ENCODE peak calls at places on chromosomes 3 and 15, in ten cellular contexts. K is Peyer's patch, A is body of pancreas, T is ovary, S is uterus, W is spleen, Q is stomach, B is breast epithelium, E is transverse colon, L is adrenal gland. P is an unnamed sample.
A peak's percentile ranks its signal among the peaks of the same experiment; 100 is the strongest.

GRCh38 chr3:132641837-132642538 is 17.6 kb downstream of the ACAD11 start:
- DNase-seq in E (no peak), S (no peak), W (no peak), K (no peak), B (no peak), L (no peak), T (no peak), Q (no peak), A (no peak), P (no peak)

GRCh38 chr3:140180603-140181002 is 245.6 kb downstream of the CLSTN2 start:
- DNase-seq in T (no peak), W (no peak), K (no peak), S (no peak), Q (no peak), A (no peak), L (no peak), E (no peak), B (no peak), P (no peak)

GRCh38 chr15:62569460-62570404 is 404.6 kb upstream of the C2CD4B start:
- DNase-seq in L (peak; percentile 65), K (no peak), S (no peak), A (peak; percentile 74), W (no peak), E (peak; percentile 91), B (peak; percentile 91), T (peak; percentile 76), Q (peak; percentile 92), P (peak; percentile 50)

GRCh38 chr15:67095834-67096366 is 30.5 kb downstream of the SMAD3 start:
- DNase-seq in W (no peak), E (no peak), T (no peak), K (no peak), A (no peak), S (no peak), L (no peak), B (no peak), Q (no peak), P (no peak)

GRCh38 chr3:167835953-167836352 is 100.4 kb downstream of the SERPINI1 start:
- DNase-seq in K (no peak), Q (no peak), W (no peak), L (no peak), B (no peak), E (no peak), S (no peak), A (no peak), T (no peak), P (no peak)

GRCh38 chr15:81666828-81667227 is 292.8 kb upstream of the TMC3 start:
- DNase-seq in L (no peak), T (no peak), S (no peak), K (no peak), B (no peak), Q (no peak), W (no peak), A (no peak), E (no peak), P (no peak)

GRCh38 chr3:190105876-190106275 is 14.8 kb downstream of the P3H2 start:
- DNase-seq in K (no peak), B (no peak), W (no peak), A (no peak), E (no peak), T (no peak), Q (no peak), S (no peak), L (no peak), P (no peak)

GRCh38 chr3:113166719-113167492 is 44.5 kb upstream of the BOC start:
- DNase-seq in Q (no peak), W (no peak), E (peak; percentile 43), B (peak; percentile 54), L (no peak), K (no peak), S (peak; percentile 75), A (no peak), T (peak; percentile 67), P (peak; percentile 46)

GRCh38 chr3:25191703-25192102 is 236.4 kb upstream of the RARB start:
- DNase-seq in Q (no peak), B (no peak), S (no peak), A (no peak), K (no peak), L (no peak), W (no peak), T (no peak), E (no peak), P (no peak)

GRCh38 chr3:140529096-140529495 is 148.8 kb upstream of the TRIM42 start:
- DNase-seq in W (no peak), A (no peak), Q (no peak), B (no peak), L (no peak), K (no peak), E (no peak), S (no peak), T (no peak), P (no peak)

GRCh38 chr3:60779637-60780036 is 471.6 kb downstream of the FHIT start:
- DNase-seq in K (no peak), E (no peak), L (no peak), Q (no peak), W (no peak), S (no peak), T (no peak), B (no peak), A (no peak), P (no peak)

GRCh38 chr3:162863579-162863978 is 1367.0 kb downstream of the OTOL1 start:
- DNase-seq in E (no peak), B (no peak), Q (no peak), T (no peak), S (no peak), A (no peak), W (no peak), L (no peak), K (no peak), P (no peak)

GRCh38 chr3:148763921-148764320 is 63.7 kb upstream of the CPB1 start:
- DNase-seq in B (no peak), S (no peak), E (no peak), L (no peak), K (no peak), A (no peak), Q (no peak), W (no peak), T (no peak), P (no peak)

GRCh38 chr15:60324706-60325438 is 72.9 kb downstream of the ANXA2 start:
- DNase-seq in S (no peak), K (no peak), B (no peak), L (no peak), Q (no peak), W (no peak), E (no peak), A (no peak), T (no peak), P (no peak)

GRCh38 chr3:183259087-183259486 is 6.0 kb downstream of the B3GNT5 start:
- DNase-seq in E (no peak), K (no peak), A (no peak), W (no peak), L (no peak), T (no peak), B (no peak), Q (no peak), S (no peak), P (no peak)

GRCh38 chr15:32993285-32993684 is 201.2 kb downstream of the FMN1 start:
- DNase-seq in B (no peak), W (no peak), K (no peak), S (no peak), Q (no peak), T (no peak), L (no peak), A (no peak), E (no peak), P (no peak)

GRCh38 chr15:39919396-39919739 is 698 bp downstream of the GPR176 start:
- DNase-seq in W (no peak), K (no peak), S (no peak), Q (no peak), L (no peak), B (no peak), T (no peak), A (no peak), E (no peak), P (no peak)
- H3K4me3 ChIP-seq in W (peak overlapping the region; percentile 65), K (peak overlapping the region; percentile 51), S (peak overlapping the region; percentile 70), Q (peak overlapping the region; percentile 80), L (no peak overlapping the region), B (peak overlapping the region; percentile 78), T (peak overlapping the region; percentile 45), A (no peak overlapping the region), E (peak overlapping the region; percentile 45), P (peak overlapping the region; percentile 95)

DNA sequence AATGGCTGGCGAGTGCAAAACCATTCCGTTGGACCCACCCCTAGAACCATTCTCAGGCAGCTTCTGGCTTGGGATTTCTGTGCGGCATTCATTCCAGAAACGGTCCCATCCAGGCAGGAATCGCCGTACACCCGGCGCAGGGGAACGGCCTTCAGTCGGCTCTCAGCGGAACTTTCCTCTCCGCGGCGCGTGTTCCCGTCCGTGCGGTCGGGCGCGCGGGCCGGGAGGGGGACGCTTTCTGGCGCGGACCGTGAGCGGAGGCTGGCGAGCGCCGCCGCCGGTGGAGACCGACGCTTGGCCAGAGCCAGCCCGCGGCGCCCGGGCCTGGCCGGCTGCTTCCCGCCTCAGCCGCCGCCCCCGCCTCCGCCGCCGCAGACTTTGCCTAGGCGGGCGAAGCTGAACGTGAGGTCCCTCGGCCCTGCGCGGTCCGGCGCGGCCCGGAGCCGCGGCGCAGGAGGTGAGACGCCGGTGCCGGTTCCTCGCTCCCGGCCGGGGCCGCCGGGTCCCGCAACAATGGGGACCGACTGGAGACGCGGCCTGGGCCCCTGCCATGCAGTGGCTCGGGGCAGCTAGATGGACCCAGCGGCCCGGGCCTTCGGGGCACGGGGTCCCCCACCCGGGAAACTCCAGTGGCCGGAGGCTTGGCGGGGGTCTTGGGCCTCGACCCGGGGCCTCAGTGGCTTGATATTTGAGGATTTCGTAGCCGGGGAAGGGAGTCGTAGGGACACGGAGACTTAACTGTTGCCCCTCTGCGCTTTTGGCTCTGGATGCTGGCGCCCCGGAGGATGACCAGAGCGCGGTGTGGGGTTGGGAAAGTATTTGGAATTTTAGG is at the start of gene RAD54L2:
- DNase-seq in L (peak; percentile 83), W (peak; percentile 95), A (peak; percentile 84), E (peak; percentile 86), S (peak; percentile 64), Q (peak; percentile 87), K (peak; percentile 62), T (peak; percentile 79), B (peak; percentile 81), P (peak; percentile 68)
- TF ChIP-seq CTCF in L (peak; percentile 38), W (peak; percentile 45), A (no peak), E (peak; percentile 14), S (peak; percentile 47), Q (no peak), K (peak; percentile 39), T (peak; percentile 34), B (no peak), P (no peak)

GRCh38 chr3:195147649-195148121 is 123.3 kb downstream of the XXYLT1 start:
- DNase-seq in A (no peak), K (peak; percentile 75), W (peak; percentile 86), L (no peak), Q (peak; percentile 83), S (peak; percentile 47), E (peak; percentile 65), T (no peak), B (no peak), P (peak; percentile 37)
- TF ChIP-seq POLR2A in A (no peak), K (no peak), W (no peak), L (no peak), Q (no peak), S (no peak), E (no peak), T (no peak), B (no peak), P (no peak)

DNA sequence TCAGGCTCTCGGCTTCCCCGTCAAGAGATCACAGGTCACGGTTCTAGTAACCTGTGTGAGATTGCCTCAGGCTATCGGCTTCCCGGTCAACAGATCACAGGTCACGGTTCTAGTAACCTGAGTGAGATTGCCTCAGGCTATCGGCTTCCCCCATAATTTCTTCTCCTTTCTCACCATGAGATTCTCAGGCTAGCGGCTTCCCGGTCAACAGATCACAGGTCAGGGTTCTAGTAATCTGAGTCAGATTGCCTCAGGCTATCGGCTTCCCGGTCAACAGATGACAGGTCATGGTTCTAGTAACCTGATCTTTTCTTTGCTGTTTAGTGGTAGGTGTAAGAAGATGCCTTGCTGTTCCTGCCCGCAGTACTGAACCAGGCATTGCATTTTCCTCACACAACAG is 418.2 kb upstream of the ZNF717 start:
- DNase-seq in T (no peak), A (no peak), E (no peak), S (no peak), Q (no peak), W (no peak), B (no peak), K (no peak), L (no peak), P (no peak)
- H3K4me3 ChIP-seq in T (no peak overlapping the region), A (no peak overlapping the region), E (no peak overlapping the region), S (no peak overlapping the region), Q (no peak overlapping the region), W (no peak overlapping the region), B (no peak overlapping the region), K (no peak overlapping the region), L (no peak overlapping the region), P (no peak overlapping the region)

P was measured in gastrocnemius medialis.